ENCODE peak calls at places on chromosomes 11 and 22, in five cellular contexts. O is Right ventricle myocardium superior, N is T-helper 2 cell, V is non-pigmented ciliary epithelial cell, U is DMS153. P is an unnamed sample.

GRCh38 chr11:30128269-30128932 is 102.4 kb upstream of the FSHB start:
- DNase-seq in O (no peak), N (peak; percentile 3), V (no peak), U (no peak), P (peak; percentile 21)

GRCh38 chr11:26753738-26754504 is 32.1 kb upstream of the SLC5A12 start:
- DNase-seq in O (peak; percentile 40), N (peak; percentile 5), V (peak; percentile 63), U (peak; percentile 34), P (peak; percentile 36)

GRCh38 chr11:101346591-101346990 is 217.0 kb upstream of the PGR start:
- DNase-seq in O (no peak), N (no peak), V (no peak), U (no peak), P (no peak)

GRCh38 chr11:18064450-18065048 is 18.5 kb upstream of the TPH1 start:
- DNase-seq in O (no peak), N (no peak), V (no peak), U (peak; percentile 92), P (no peak)

GRCh38 chr22:49251371-49251770 is 576.3 kb downstream of the BRD1 start:
- DNase-seq in O (no peak), N (no peak), V (no peak), U (no peak), P (no peak)

GRCh38 chr11:29312817-29313216 is 704.0 kb downstream of the KCNA4 start:
- DNase-seq in O (no peak), N (no peak), V (no peak), U (no peak), P (no peak)

GRCh38 chr22:39456262-39457046 is at the start of gene MGAT3:
- DNase-seq in O (no peak), N (peak; percentile 47), V (no peak), U (no peak), P (peak; percentile 66)

GRCh38 chr22:45164217-45165123 is 745 bp downstream of the NUP50 start:
- DNase-seq in O (peak; percentile 56), N (peak; percentile 47), V (no peak), U (no peak), P (no peak)

GRCh38 chr22:50688448-50688847 is 15.8 kb downstream of the SHANK3 start:
- DNase-seq in O (no peak), N (no peak), V (no peak), U (no peak), P (no peak)

GRCh38 chr11:29282088-29282487 is 734.7 kb downstream of the KCNA4 start:
- DNase-seq in O (no peak), N (no peak), V (peak; percentile 93), U (peak; percentile 55), P (no peak)

GRCh38 chr11:79116600-79116999 is 324.2 kb downstream of the TENM4 start:
- DNase-seq in O (no peak), N (no peak), V (no peak), U (no peak), P (no peak)

GRCh38 chr11:17764446-17765218 is 30.1 kb downstream of the KCNC1 start:
- DNase-seq in O (no peak), N (no peak), V (no peak), U (no peak), P (no peak)

GRCh38 chr11:124646148-124646547 is 23.5 kb downstream of the TBRG1 start:
- DNase-seq in O (no peak), N (no peak), V (no peak), U (no peak), P (no peak)

GRCh38 chr11:69541501-69542313 is 60.2 kb downstream of the LINC01488 start:
- DNase-seq in O (no peak), N (no peak), V (no peak), U (peak; percentile 0), P (no peak)

GRCh38 chr11:47383106-47383505 is 4.8 kb upstream of the SPI1 start:
- DNase-seq in O (no peak), N (no peak), V (no peak), U (no peak), P (no peak)

GRCh38 chr11:72673943-72674828 is at the start of gene PDE2A:
- DNase-seq in O (no peak), N (no peak), V (no peak), U (peak; percentile 30), P (no peak)

GRCh38 chr22:31579835-31580242 is 82.2 kb downstream of the PISD start:
- DNase-seq in O (no peak), N (no peak), V (no peak), U (peak; percentile 97), P (no peak)

GRCh38 chr22:37854946-37855345 is 5.7 kb downstream of the EIF3L start:
- DNase-seq in O (no peak), N (no peak), V (no peak), U (no peak), P (no peak)

GRCh38 chr11:13955971-13956421 is 6.5 kb upstream of the SPON1 start:
- DNase-seq in O (no peak), N (peak; percentile 58), V (no peak), U (no peak), P (peak; percentile 52)

GRCh38 chr11:132848336-132848735 is 684.0 kb downstream of the OPCML start:
- DNase-seq in O (no peak), N (no peak), V (no peak), U (no peak), P (no peak)

GRCh38 chr11:120141144-120142071 is 3.5 kb upstream of the TRIM29 start:
- DNase-seq in O (no peak), N (no peak), V (no peak), U (peak; percentile 4), P (no peak)

GRCh38 chr11:37861671-37862070 is 1263.6 kb upstream of the RAG2 start:
- DNase-seq in O (no peak), N (no peak), V (no peak), U (no peak), P (no peak)

GRCh38 chr11:125925804-125926203 is 20.0 kb upstream of the VSIG10L2 start:
- DNase-seq in O (no peak), N (no peak), V (no peak), U (no peak), P (no peak)

GRCh38 chr11:130606781-130607511 is 158.5 kb downstream of the ADAMTS15 start:
- DNase-seq in O (peak; percentile 84), N (no peak), V (no peak), U (no peak), P (peak; percentile 32)

GRCh38 chr22:43654271-43654670 is 157.8 kb downstream of the EFCAB6 start:
- DNase-seq in O (no peak), N (no peak), V (no peak), U (no peak), P (no peak)

GRCh38 chr11:117440258-117440657 is 112.6 kb downstream of the CEP164 start:
- DNase-seq in O (no peak), N (no peak), V (no peak), U (no peak), P (no peak)